ENCODE peak calls at places on chromosomes 11 and 22, in seven cellular contexts. W is DND-41, G is fibroblast of lung, F is H9, O is MM.1S, J is neural progenitor cell, T is GM23248. C is an unnamed sample.

GRCh38 chr11:68471360-68472340 is 11.1 kb downstream of the PPP6R3 start:
- DNase-seq in G (peak), T (peak), O (no peak), W (peak), F (no peak), J (no peak), C (no peak)

GRCh38 chr11:78659326-78660319 is 85.0 kb upstream of the NARS2 start:
- DNase-seq in W (no peak), F (peak), J (no peak), T (no peak), G (no peak), O (no peak), C (no peak)

GRCh38 chr11:66268953-66269906 is 791 bp downstream of the RAB1B start:
- DNase-seq in W (no peak), F (peak), J (peak), T (peak), O (no peak), G (peak), C (no peak)

GRCh38 chr22:22397292-22397870 is 111.2 kb downstream of the ZNF280B start:
- DNase-seq in F (no peak), J (peak), T (peak), W (peak), G (peak), O (no peak), C (no peak)

GRCh38 chr22:38956551-38956950 is 858 bp upstream of the APOBEC3A start:
- DNase-seq in W (no peak), O (no peak), G (no peak), T (no peak), J (no peak), F (no peak), C (no peak)

GRCh38 chr11:59865031-59865430 is 1.3 kb downstream of the TCN1 start:
- DNase-seq in G (peak), W (no peak), F (no peak), T (peak), O (no peak), J (no peak), C (no peak)

GRCh38 chr11:44529895-44530412 is 35.5 kb upstream of the CD82 start:
- DNase-seq in W (no peak), T (no peak), F (no peak), G (no peak), J (no peak), O (no peak), C (no peak)

GRCh38 chr11:34968862-34969261 is 52.4 kb downstream of the PDHX start:
- DNase-seq in J (no peak), G (no peak), F (no peak), T (no peak), O (no peak), W (no peak), C (no peak)

GRCh38 chr11:60785806-60786361 is 751 bp downstream of the MS4A10 start:
- DNase-seq in O (no peak), J (no peak), G (peak), F (no peak), T (peak), W (no peak), C (no peak)

GRCh38 chr11:129374993-129375721 is 491 bp upstream of the BARX2 start:
- DNase-seq in J (no peak), G (peak), W (no peak), T (peak), O (peak), F (peak), C (no peak)

GRCh38 chr11:9765320-9766101 is 101.6 kb downstream of the SWAP70 start:
- DNase-seq in J (peak), T (peak), F (peak), G (peak), O (no peak), W (no peak), C (peak)
- H3K9ac ChIP-seq in J (no peak), T (peak), F (no peak), G (no peak), O (no peak), W (no peak), C (no peak)

GRCh38 chr11:120890921-120891320 is 133.0 kb upstream of the TBCEL start:
- DNase-seq in T (no peak), J (no peak), W (no peak), O (no peak), F (no peak), G (no peak), C (no peak)
- H3K9ac ChIP-seq in T (no peak), J (no peak), W (no peak), O (no peak), F (no peak), G (no peak), C (no peak)

GRCh38 chr11:120273432-120273831 is 33.5 kb downstream of the POU2F3 start:
- DNase-seq in W (no peak), F (no peak), O (no peak), G (peak), J (no peak), T (peak), C (no peak)
- H3K9ac ChIP-seq in W (no peak), F (no peak), O (no peak), G (no peak), J (no peak), T (no peak), C (no peak)

GRCh38 chr22:27129266-27129665 is 471.9 kb downstream of the MIAT start:
- DNase-seq in J (no peak), G (peak), T (peak), O (no peak), F (no peak), W (no peak), C (no peak)

GRCh38 chr22:27130949-27131745 is 473.8 kb downstream of the MIAT start:
- DNase-seq in J (no peak), T (peak), F (no peak), O (no peak), W (no peak), G (peak), C (no peak)

GRCh38 chr22:27125539-27125938 is 468.2 kb downstream of the MIAT start:
- DNase-seq in O (no peak), G (peak), F (no peak), T (no peak), W (no peak), J (no peak), C (no peak)

GRCh38 chr22:27132400-27132799 is 475.0 kb downstream of the MIAT start:
- DNase-seq in O (no peak), F (no peak), W (no peak), G (no peak), T (no peak), J (no peak), C (no peak)

DNA sequence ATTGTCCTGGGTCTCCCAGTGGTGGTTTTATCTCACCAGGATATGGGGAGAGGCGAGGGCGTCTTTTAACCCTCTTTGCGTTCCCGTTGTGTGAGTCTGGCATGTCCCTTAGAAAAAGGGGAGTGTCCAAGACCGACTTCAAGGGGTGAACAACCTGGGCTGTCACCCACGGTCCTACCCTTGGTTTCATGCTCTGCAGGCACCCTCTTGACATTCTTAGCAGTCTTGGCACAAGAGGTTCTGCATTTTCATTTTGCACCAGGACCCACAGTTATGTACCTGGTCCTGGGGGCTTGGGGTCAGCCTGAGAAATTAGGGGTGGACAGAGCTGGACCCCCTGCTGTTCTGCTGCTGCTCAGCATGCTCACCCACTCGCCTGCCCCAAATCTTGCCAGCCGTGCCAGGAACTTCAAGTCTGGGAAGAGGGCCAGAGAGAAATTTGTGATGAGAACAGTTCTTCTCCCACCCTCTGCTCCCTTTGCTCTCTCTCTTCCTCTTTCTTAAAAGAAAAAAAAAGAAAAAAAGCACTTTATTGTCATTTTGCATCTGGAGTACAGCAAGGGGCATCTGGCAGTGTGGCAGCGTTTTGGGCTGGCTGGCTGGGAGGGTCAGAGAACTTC is 471.2 kb downstream of the MIAT start:
- DNase-seq in J (no peak), W (no peak), F (no peak), T (peak), G (no peak), O (no peak), C (no peak)
- H3K9ac ChIP-seq in J (no peak), W (no peak), F (no peak), T (peak), G (no peak), O (no peak), C (no peak)

GRCh38 chr22:28817919-28818859 is 17.8 kb upstream of the XBP1 start:
- DNase-seq in G (no peak), J (no peak), W (no peak), O (peak), T (no peak), F (no peak), C (no peak)
- H3K9ac ChIP-seq in G (no peak), J (no peak), W (peak), O (peak), T (no peak), F (no peak), C (no peak)

C was measured in NT2/D1.